ENCODE peak calls at places on chromosomes 3 and 15, in five cellular contexts. One of them, this sample, is unnamed.

GRCh38 chr3:33940149-33940548 is 141.7 kb downstream of the PDCD6IP start:
- DNase-seq in GM06990: no peak
- DNase-seq in kidney tubule cell: no peak
- DNase-seq in Kasumi-1: no peak
- DNase-seq in brain microvascular endothelial cell: peak; percentile 24
- DNase-seq in this sample: no peak

GRCh38 chr15:66188464-66188863 is 65.1 kb downstream of the MEGF11 start:
- DNase-seq in GM06990: no peak
- DNase-seq in kidney tubule cell: no peak
- DNase-seq in Kasumi-1: no peak
- DNase-seq in brain microvascular endothelial cell: no peak
- DNase-seq in this sample: no peak

GRCh38 chr3:98779936-98780335 is 16.8 kb downstream of the ST3GAL6 start:
- DNase-seq in GM06990: no peak
- DNase-seq in kidney tubule cell: peak; percentile 53
- DNase-seq in Kasumi-1: no peak
- DNase-seq in brain microvascular endothelial cell: peak; percentile 85
- DNase-seq in this sample: no peak

GRCh38 chr15:59388670-59389069 is 16.0 kb upstream of the MYO1E start:
- DNase-seq in GM06990: no peak
- DNase-seq in kidney tubule cell: peak; percentile 11
- DNase-seq in Kasumi-1: no peak
- DNase-seq in brain microvascular endothelial cell: no peak
- DNase-seq in this sample: peak; percentile 16

GRCh38 chr3:149688122-149688757 is 30.4 kb upstream of the WWTR1 start:
- DNase-seq in GM06990: no peak
- DNase-seq in kidney tubule cell: no peak
- DNase-seq in Kasumi-1: no peak
- DNase-seq in brain microvascular endothelial cell: no peak
- DNase-seq in this sample: no peak

GRCh38 chr3:52438104-52438376 is 6.9 kb downstream of the SEMA3G start:
- DNase-seq in GM06990: no peak
- DNase-seq in kidney tubule cell: no peak
- DNase-seq in Kasumi-1: no peak
- DNase-seq in brain microvascular endothelial cell: no peak
- DNase-seq in this sample: no peak

GRCh38 chr3:79380581-79380980 is 387.2 kb downstream of the ROBO1 start:
- DNase-seq in GM06990: no peak
- DNase-seq in kidney tubule cell: peak; percentile 23
- DNase-seq in Kasumi-1: no peak
- DNase-seq in brain microvascular endothelial cell: no peak
- DNase-seq in this sample: no peak

GRCh38 chr15:35530698-35531097 is 15.3 kb downstream of the DPH6 start:
- DNase-seq in GM06990: no peak
- DNase-seq in kidney tubule cell: no peak
- DNase-seq in Kasumi-1: no peak
- DNase-seq in brain microvascular endothelial cell: no peak
- DNase-seq in this sample: no peak

GRCh38 chr3:155411500-155412223 is 118.2 kb upstream of the STRIT1 start:
- DNase-seq in GM06990: no peak
- DNase-seq in kidney tubule cell: no peak
- DNase-seq in Kasumi-1: no peak
- DNase-seq in brain microvascular endothelial cell: no peak
- DNase-seq in this sample: no peak

GRCh38 chr3:173501941-173502489 is 104.5 kb downstream of the NLGN1 start:
- DNase-seq in GM06990: no peak
- DNase-seq in kidney tubule cell: peak; percentile 69
- DNase-seq in Kasumi-1: no peak
- DNase-seq in brain microvascular endothelial cell: no peak
- DNase-seq in this sample: peak; percentile 3

GRCh38 chr15:76398702-76399101 is 62.1 kb downstream of the ISL2 start:
- DNase-seq in GM06990: no peak
- DNase-seq in kidney tubule cell: peak; percentile 24
- DNase-seq in Kasumi-1: no peak
- DNase-seq in brain microvascular endothelial cell: no peak
- DNase-seq in this sample: no peak

GRCh38 chr3:149235599-149236424 is 14.2 kb upstream of the CP start:
- DNase-seq in GM06990: no peak
- DNase-seq in kidney tubule cell: no peak
- DNase-seq in Kasumi-1: no peak
- DNase-seq in brain microvascular endothelial cell: no peak
- DNase-seq in this sample: no peak

GRCh38 chr15:53197426-53197839 is 407.3 kb upstream of the ONECUT1 start:
- DNase-seq in GM06990: peak; percentile 11
- DNase-seq in kidney tubule cell: peak; percentile 67
- DNase-seq in Kasumi-1: peak; percentile 55
- DNase-seq in brain microvascular endothelial cell: peak; percentile 7
- DNase-seq in this sample: peak; percentile 13

GRCh38 chr3:18135083-18135814 is 289.9 kb downstream of the SATB1 start:
- DNase-seq in GM06990: no peak
- DNase-seq in kidney tubule cell: peak; percentile 72
- DNase-seq in Kasumi-1: no peak
- DNase-seq in brain microvascular endothelial cell: no peak
- DNase-seq in this sample: no peak

GRCh38 chr15:63503739-63504246 is 600 bp upstream of the USP3 start:
- DNase-seq in GM06990: no peak
- DNase-seq in kidney tubule cell: peak; percentile 95
- DNase-seq in Kasumi-1: no peak
- DNase-seq in brain microvascular endothelial cell: peak; percentile 86
- DNase-seq in this sample: no peak

GRCh38 chr3:161305095-161305991 is 66.0 kb downstream of the SPTSSB start:
- DNase-seq in GM06990: no peak
- DNase-seq in kidney tubule cell: peak; percentile 17
- DNase-seq in Kasumi-1: peak; percentile 58
- DNase-seq in brain microvascular endothelial cell: peak; percentile 21
- DNase-seq in this sample: no peak

GRCh38 chr3:4419920-4420319 is 47.1 kb downstream of the SUMF1 start:
- DNase-seq in GM06990: no peak
- DNase-seq in kidney tubule cell: no peak
- DNase-seq in Kasumi-1: no peak
- DNase-seq in brain microvascular endothelial cell: no peak
- DNase-seq in this sample: no peak

GRCh38 chr3:16124636-16125035 is 49.8 kb upstream of the GALNT15 start:
- DNase-seq in GM06990: no peak
- DNase-seq in kidney tubule cell: peak; percentile 89
- DNase-seq in Kasumi-1: no peak
- DNase-seq in brain microvascular endothelial cell: peak; percentile 95
- DNase-seq in this sample: peak; percentile 97

GRCh38 chr15:73578036-73578435 is 55.2 kb downstream of the NPTN start:
- DNase-seq in GM06990: no peak
- DNase-seq in kidney tubule cell: no peak
- DNase-seq in Kasumi-1: no peak
- DNase-seq in brain microvascular endothelial cell: no peak
- DNase-seq in this sample: no peak

GRCh38 chr15:68389936-68390790 is 41.8 kb downstream of the ITGA11 start:
- DNase-seq in GM06990: peak; percentile 46
- DNase-seq in kidney tubule cell: peak; percentile 24
- DNase-seq in Kasumi-1: peak; percentile 13
- DNase-seq in brain microvascular endothelial cell: peak; percentile 89
- DNase-seq in this sample: no peak

GRCh38 chr3:70726966-70727365 is 414.5 kb upstream of the MDFIC2 start:
- DNase-seq in GM06990: no peak
- DNase-seq in kidney tubule cell: peak; percentile 77
- DNase-seq in Kasumi-1: no peak
- DNase-seq in brain microvascular endothelial cell: no peak
- DNase-seq in this sample: peak; percentile 53

GRCh38 chr3:12195231-12195630 is 36.5 kb upstream of the TIMP4 start:
- DNase-seq in GM06990: no peak
- DNase-seq in kidney tubule cell: peak; percentile 31
- DNase-seq in Kasumi-1: no peak
- DNase-seq in brain microvascular endothelial cell: no peak
- DNase-seq in this sample: no peak

GRCh38 chr3:149765762-149766334 is 13.6 kb upstream of the COMMD2 start:
- DNase-seq in GM06990: no peak
- DNase-seq in kidney tubule cell: peak; percentile 36
- DNase-seq in Kasumi-1: peak; percentile 70
- DNase-seq in brain microvascular endothelial cell: peak; percentile 17
- DNase-seq in this sample: peak; percentile 37

GRCh38 chr3:47108546-47108945 is 55.4 kb downstream of the SETD2 start:
- DNase-seq in GM06990: no peak
- DNase-seq in kidney tubule cell: peak; percentile 20
- DNase-seq in Kasumi-1: no peak
- DNase-seq in brain microvascular endothelial cell: no peak
- DNase-seq in this sample: peak; percentile 9

GRCh38 chr3:111712294-111713180 is 117.4 kb upstream of the ZBED2 start:
- DNase-seq in GM06990: no peak
- DNase-seq in kidney tubule cell: peak; percentile 91
- DNase-seq in Kasumi-1: no peak
- DNase-seq in brain microvascular endothelial cell: no peak
- DNase-seq in this sample: no peak

GRCh38 chr15:32119286-32119685 is 89.0 kb downstream of the CHRNA7 start:
- DNase-seq in GM06990: no peak
- DNase-seq in kidney tubule cell: no peak
- DNase-seq in Kasumi-1: no peak
- DNase-seq in brain microvascular endothelial cell: no peak
- DNase-seq in this sample: no peak

GRCh38 chr3:96814581-96815567 is at the start of gene EPHA6:
- DNase-seq in GM06990: no peak
- DNase-seq in kidney tubule cell: no peak
- DNase-seq in Kasumi-1: no peak
- DNase-seq in brain microvascular endothelial cell: no peak
- DNase-seq in this sample: no peak

GRCh38 chr3:86937306-86937791 is 53.6 kb downstream of the VGLL3 start:
- DNase-seq in GM06990: no peak
- DNase-seq in kidney tubule cell: no peak
- DNase-seq in Kasumi-1: no peak
- DNase-seq in brain microvascular endothelial cell: peak; percentile 79
- DNase-seq in this sample: no peak